ENCODE peak calls at places on chromosomes 6 and 20, in nine cellular contexts. S is PC-3, G is HT1080, J is small intestine, C is NCI-H460, P is NCI-H187 treated with DMSO at 0.1 percent for 48 hours, L is IMR-90, H is C1 segment of cervical spinal cord, M is SW 1271. A is an unnamed sample.

GRCh38 chr20:48476854-48477253 is 350.9 kb downstream of the PREX1 start:
- DNase-seq in S (no peak), G (no peak), J (peak), C (no peak), P (no peak), L (no peak), H (no peak), M (no peak), A (no peak)

GRCh38 chr6:33822575-33823395 is 19.0 kb upstream of the MLN start:
- DNase-seq in S (peak), G (peak), J (peak), C (peak), P (no peak), L (no peak), H (no peak), M (peak), A (no peak)

GRCh38 chr6:42433409-42433808 is 18.3 kb downstream of the TRERF1 start:
- DNase-seq in S (no peak), G (no peak), J (no peak), C (no peak), P (no peak), L (no peak), H (no peak), M (no peak), A (no peak)

GRCh38 chr6:167045828-167046580 is 46.8 kb downstream of the CEP43 start:
- DNase-seq in S (peak), G (no peak), J (no peak), C (peak), P (no peak), L (no peak), H (no peak), M (no peak), A (no peak)

GRCh38 chr6:4486543-4487319 is 289.5 kb upstream of the CDYL start:
- DNase-seq in S (no peak), G (no peak), J (no peak), C (no peak), P (no peak), L (no peak), H (no peak), M (no peak), A (no peak)

GRCh38 chr6:157045831-157046454 is 268.8 kb downstream of the ARID1B start:
- DNase-seq in S (peak), G (peak), J (peak), C (peak), P (no peak), L (peak), H (no peak), M (peak), A (no peak)

GRCh38 chr6:135932651-135933050 is 81.2 kb downstream of the PDE7B start:
- DNase-seq in S (peak), G (no peak), J (no peak), C (no peak), P (no peak), L (no peak), H (no peak), M (no peak), A (no peak)

GRCh38 chr6:111410371-111410770 is 72.6 kb downstream of the REV3L start:
- DNase-seq in S (no peak), G (no peak), J (no peak), C (no peak), P (no peak), L (no peak), H (no peak), M (no peak), A (no peak)

GRCh38 chr6:14123331-14124105 is 5.9 kb downstream of the CD83 start:
- DNase-seq in S (no peak), G (no peak), J (no peak), C (no peak), P (no peak), L (peak), H (no peak), M (no peak), A (no peak)

GRCh38 chr6:6586671-6587526 is 1.6 kb upstream of the LY86 start:
- DNase-seq in S (no peak), G (no peak), J (no peak), C (no peak), P (no peak), L (no peak), H (no peak), M (no peak), A (no peak)

GRCh38 chr20:36585410-36586125 is 12.2 kb downstream of the TGIF2 start:
- DNase-seq in S (peak), G (no peak), J (no peak), C (peak), P (peak), L (peak), H (no peak), M (no peak), A (no peak)

GRCh38 chr6:52984247-52984646 is 10.8 kb downstream of the GSTA4 start:
- DNase-seq in S (peak), G (peak), J (peak), C (no peak), P (no peak), L (no peak), H (no peak), M (no peak), A (no peak)

A was measured in left lung.